ENCODE peak calls at places on chromosome 14, in four cellular contexts. Y is pancreas, K is OCI-LY7, Q is cardiac muscle cell. X is an unnamed sample.

GRCh38 chr14:35114036-35114435 is 7.8 kb downstream of the PPP2R3C start:
- DNase-seq in K (no peak), Q (no peak), Y (no peak), X (no peak)

GRCh38 chr14:72883963-72884362 is 9.9 kb downstream of the DPF3 start:
- DNase-seq in Y (no peak), K (no peak), Q (no peak), X (no peak)

GRCh38 chr14:53807580-53807979 is 149.0 kb downstream of the BMP4 start:
- DNase-seq in Y (no peak), Q (no peak), K (no peak), X (peak; percentile 8)

GRCh38 chr14:102503576-102504224 is 5.9 kb downstream of the ANKRD9 start:
- DNase-seq in K (no peak), Q (no peak), Y (no peak), X (no peak)

GRCh38 chr14:56752428-56752827 is 57.9 kb downstream of the OTX2 start:
- DNase-seq in Q (no peak), Y (no peak), K (no peak), X (no peak)

GRCh38 chr14:52399886-52400599 is 85.9 kb downstream of the PTGER2 start:
- DNase-seq in K (no peak), Y (no peak), Q (peak; percentile 17), X (no peak)

GRCh38 chr14:38775986-38776385 is 327.0 kb downstream of the SEC23A start:
- DNase-seq in Q (no peak), Y (no peak), K (no peak), X (no peak)

GRCh38 chr14:88013750-88014349 is 8.9 kb downstream of the GPR65 start:
- DNase-seq in Q (peak; percentile 82), Y (peak; percentile 63), K (peak; percentile 59), X (peak; percentile 77)

GRCh38 chr14:80996049-80996901 is 40.9 kb downstream of the TSHR start:
- DNase-seq in Y (no peak), K (peak; percentile 82), Q (peak; percentile 38), X (peak; percentile 58)

GRCh38 chr14:54637829-54638446 is 71.0 kb downstream of the SAMD4A start:
- DNase-seq in K (no peak), Q (no peak), Y (no peak), X (no peak)

GRCh38 chr14:36690301-36691020 is 28.8 kb downstream of the PAX9 start:
- DNase-seq in Y (no peak), K (no peak), Q (no peak), X (no peak)

GRCh38 chr14:25049559-25050493 is at the start of gene STXBP6:
- DNase-seq in Q (peak; percentile 85), K (no peak), Y (peak; percentile 93), X (peak; percentile 53)

GRCh38 chr14:66403183-66403582 is 83.0 kb upstream of the CCDC196 start:
- DNase-seq in K (peak; percentile 34), Y (no peak), Q (no peak), X (no peak)

GRCh38 chr14:45699451-45699850 is 446.4 kb upstream of the MIS18BP1 start:
- DNase-seq in K (no peak), Y (no peak), Q (peak; percentile 5), X (no peak)

GRCh38 chr14:75208843-75209242 is 32.4 kb upstream of the TMED10 start:
- DNase-seq in Q (no peak), K (no peak), Y (no peak), X (no peak)

GRCh38 chr14:33118653-33119052 is 180.0 kb downstream of the NPAS3 start:
- DNase-seq in K (no peak), Q (no peak), Y (no peak), X (no peak)

GRCh38 chr14:50082308-50082742 is 34.0 kb downstream of the VCPKMT start:
- DNase-seq in Q (no peak), K (peak; percentile 39), Y (no peak), X (no peak)

GRCh38 chr14:75917322-75918251 is 64.2 kb downstream of the TGFB3 start:
- DNase-seq in Y (no peak), Q (peak; percentile 32), K (no peak), X (no peak)

GRCh38 chr14:41605550-41606248 is 977 bp upstream of the LRFN5 start:
- DNase-seq in Y (no peak), Q (peak; percentile 72), K (no peak), X (no peak)

GRCh38 chr14:105382343-105383082 is 15.8 kb upstream of the TEX22 start:
- DNase-seq in Y (no peak), Q (no peak), K (no peak), X (no peak)

GRCh38 chr14:89418452-89418851 is 1.4 kb upstream of the FOXN3 start:
- DNase-seq in Q (peak; percentile 6), K (no peak), Y (no peak), X (no peak)

GRCh38 chr14:22159049-22159448 is 430.0 kb downstream of the DAD1 start:
- DNase-seq in Y (no peak), Q (no peak), K (no peak), X (no peak)

GRCh38 chr14:67650161-67650560 is 24.3 kb downstream of the VTI1B start:
- DNase-seq in Q (no peak), K (no peak), Y (no peak), X (no peak)

GRCh38 chr14:73761621-73762355 is 47.6 kb upstream of the PNMA1 start:
- DNase-seq in K (peak; percentile 54), Q (no peak), Y (no peak), X (no peak)

GRCh38 chr14:60815371-60815770 is 80.8 kb downstream of the MNAT1 start:
- DNase-seq in Q (no peak), K (peak; percentile 84), Y (no peak), X (no peak)

GRCh38 chr14:65206448-65207096 is 104.3 kb upstream of the MAX start:
- DNase-seq in K (peak; percentile 88), Y (no peak), Q (no peak), X (no peak)

GRCh38 chr14:104353921-104354701 is 215.7 kb downstream of the KIF26A start:
- DNase-seq in Y (peak; percentile 41), Q (no peak), K (no peak), X (no peak)

GRCh38 chr14:75457024-75457390 is 29.2 kb downstream of the JDP2 start:
- DNase-seq in K (no peak), Q (no peak), Y (no peak), X (no peak)

GRCh38 chr14:80781968-80782367 is 159.6 kb downstream of the CEP128 start:
- DNase-seq in Q (no peak), Y (no peak), K (no peak), X (no peak)

GRCh38 chr14:102408729-102409128 is 46.0 kb downstream of the TECPR2 start:
- DNase-seq in Y (no peak), K (no peak), Q (no peak), X (no peak)

GRCh38 chr14:49019467-49020100 is 566.6 kb downstream of the RPS29 start:
- DNase-seq in Y (no peak), Q (no peak), K (peak; percentile 64), X (no peak)
- H3K27ac ChIP-seq in Y (no peak overlapping the region), Q (no peak overlapping the region), K (peak overlapping the region; percentile 21), X (no peak overlapping the region)

GRCh38 chr14:69475194-69475818 is 9.2 kb upstream of the PLEKHD1 start:
- DNase-seq in Q (peak; percentile 23), K (peak; percentile 52), Y (no peak), X (no peak)
- TF ChIP-seq CTCF in Q (peak; percentile 47), K (peak; percentile 77), Y (no peak), X (no peak)

DNA sequence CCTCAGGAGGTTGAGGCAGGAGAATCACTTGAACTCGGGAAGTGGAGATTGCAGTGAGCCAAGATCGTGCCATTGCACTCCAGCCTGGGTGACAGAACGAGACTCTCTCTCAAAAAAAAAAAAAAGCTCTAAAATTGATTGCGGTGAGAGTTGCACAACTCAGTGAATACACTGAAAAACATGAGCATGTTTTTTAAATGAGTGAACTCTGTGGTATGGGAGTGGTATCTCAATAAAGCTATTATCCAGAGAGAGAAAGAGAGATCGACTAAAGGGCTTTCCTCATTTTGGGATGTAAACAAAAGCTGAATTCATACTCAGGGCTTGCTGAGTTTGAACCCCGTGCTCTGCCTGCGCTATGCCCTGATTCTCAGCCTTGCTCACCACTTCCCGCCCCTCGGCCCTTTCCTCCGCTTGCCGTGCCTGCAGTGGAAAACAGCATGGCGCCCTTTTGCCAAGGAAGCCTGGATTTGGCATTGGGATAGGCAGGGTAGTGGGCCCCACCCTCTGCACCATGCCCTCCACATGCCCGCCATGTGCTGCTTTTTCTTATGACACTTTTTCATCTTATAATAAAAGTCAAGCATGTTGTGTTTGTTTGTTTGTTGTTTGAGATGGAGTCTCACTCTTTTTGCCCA is 102.5 kb downstream of the LGMN start:
- DNase-seq in K (no peak), Y (no peak), Q (no peak), X (no peak)
- H3K4me1 ChIP-seq in K (no peaks in the 10 kb centered on the region), Y (no peaks in the 10 kb centered on the region), Q (peaks cover 7% of the 10 kb centered on the region), X (no peaks in the 10 kb centered on the region)

GRCh38 chr14:95994593-95994928 is 44.6 kb upstream of the C14orf132 start:
- DNase-seq in Y (no peak), Q (no peak), K (no peak), X (no peak)
- H3K27ac ChIP-seq in Y (no peak overlapping the region), Q (no peak overlapping the region), K (no peak overlapping the region), X (no peak overlapping the region)

GRCh38 chr14:78448483-78449094 is 278.4 kb downstream of the NRXN3 start:
- DNase-seq in Y (peak; percentile 73), K (peak; percentile 50), Q (peak; percentile 52), X (peak; percentile 13)

GRCh38 chr14:78445275-78445674 is 275.1 kb downstream of the NRXN3 start:
- DNase-seq in Y (no peak), Q (no peak), K (no peak), X (no peak)

GRCh38 chr14:78446807-78447206 is 276.6 kb downstream of the NRXN3 start:
- DNase-seq in Q (peak; percentile 73), Y (no peak), K (no peak), X (no peak)

GRCh38 chr14:78440351-78440750 is 270.2 kb downstream of the NRXN3 start:
- DNase-seq in K (no peak), Y (no peak), Q (no peak), X (no peak)

GRCh38 chr14:78443834-78444233 is 273.7 kb downstream of the NRXN3 start:
- DNase-seq in K (no peak), Q (no peak), Y (no peak), X (no peak)
- TF ChIP-seq CTCF in K (no peak), Q (no peak), Y (no peak), X (no peak)

X was measured in tibial nerve.